ENCODE peak calls at places on chromosomes 3 and 15, in six cellular contexts. B is colonic mucosa, C is dorsolateral prefrontal cortex, M is PC-9, O is cardiac muscle cell, D is neural progenitor cell. H is an unnamed sample.
A peak's percentile ranks its signal among the peaks of the same experiment; 100 is the strongest.

GRCh38 chr15:51132384-51133139 is 37.9 kb upstream of the TNFAIP8L3 start:
- DNase-seq in B (peak; percentile 46), C (peak; percentile 51), M (no peak), O (peak; percentile 95), D (peak; percentile 61), H (no peak)

GRCh38 chr3:32896143-32896542 is 55.3 kb upstream of the CCR4 start:
- DNase-seq in B (no peak), C (no peak), M (no peak), O (no peak), D (no peak), H (no peak)

GRCh38 chr3:176767385-176767784 is 429.9 kb downstream of the TBL1XR1 start:
- DNase-seq in B (no peak), C (no peak), M (peak; percentile 87), O (peak; percentile 76), D (no peak), H (no peak)

GRCh38 chr3:171614318-171614967 is 154.2 kb upstream of the TNIK start:
- DNase-seq in B (no peak), C (no peak), M (no peak), O (peak; percentile 59), D (peak; percentile 67), H (peak; percentile 10)

GRCh38 chr3:63908081-63908736 is 4.0 kb downstream of the SCAANT1 start:
- DNase-seq in B (no peak), C (no peak), M (no peak), O (peak; percentile 59), D (peak; percentile 16), H (no peak)

GRCh38 chr15:43775411-43775965 is 1.3 kb downstream of the ELL3 start:
- DNase-seq in B (peak; percentile 95), C (peak; percentile 37), M (peak; percentile 39), O (no peak), D (peak; percentile 40), H (no peak)

GRCh38 chr3:52458770-52459540 is 3.6 kb downstream of the NISCH start:
- DNase-seq in B (no peak), C (no peak), M (no peak), O (no peak), D (no peak), H (no peak)

GRCh38 chr3:128348805-128349531 is 117.7 kb downstream of the DNAJB8 start:
- DNase-seq in B (no peak), C (peak; percentile 8), M (peak; percentile 5), O (peak; percentile 47), D (peak; percentile 27), H (no peak)

GRCh38 chr15:23467110-23467600 is 20.1 kb upstream of the GOLGA6L2 start:
- DNase-seq in B (no peak), C (no peak), M (no peak), O (peak; percentile 40), D (peak; percentile 6), H (no peak)

GRCh38 chr15:80106051-80106450 is 46.6 kb downstream of the ZFAND6 start:
- DNase-seq in B (no peak), C (no peak), M (peak; percentile 91), O (peak; percentile 61), D (no peak), H (no peak)

GRCh38 chr3:119627461-119627860 is 29.8 kb downstream of the PLA1A start:
- DNase-seq in B (no peak), C (no peak), M (no peak), O (peak; percentile 49), D (peak; percentile 36), H (no peak)

GRCh38 chr15:75024102-75024636 is 779 bp downstream of the PPCDC start:
- DNase-seq in B (no peak), C (no peak), M (no peak), O (peak; percentile 47), D (peak; percentile 15), H (no peak)

GRCh38 chr15:79084308-79084968 is 6.1 kb downstream of the RASGRF1 start:
- DNase-seq in B (no peak), C (no peak), M (no peak), O (no peak), D (no peak), H (no peak)

GRCh38 chr3:62051506-62051905 is 321.8 kb downstream of the FEZF2 start:
- DNase-seq in B (peak; percentile 40), C (no peak), M (no peak), O (peak; percentile 42), D (peak; percentile 37), H (peak; percentile 13)

GRCh38 chr3:58047806-58048205 is 39.6 kb downstream of the FLNB start:
- DNase-seq in B (no peak), C (no peak), M (peak; percentile 86), O (peak; percentile 65), D (no peak), H (no peak)

GRCh38 chr3:96833301-96833700 is 18.9 kb downstream of the EPHA6 start:
- DNase-seq in B (no peak), C (no peak), M (no peak), O (no peak), D (no peak), H (no peak)

GRCh38 chr15:91973481-91973880 is 120.0 kb downstream of the SLCO3A1 start:
- DNase-seq in B (no peak), C (no peak), M (no peak), O (no peak), D (no peak), H (peak; percentile 47)

GRCh38 chr15:58770857-58771620 is at the start of gene MINDY2:
- DNase-seq in B (peak; percentile 98), C (peak; percentile 99), M (peak; percentile 92), O (peak; percentile 100), D (peak; percentile 100), H (peak; percentile 99)
- TF ChIP-seq CTCF in B (no peak), C (peak; percentile 6), M (no peak), O (peak; percentile 26), D (peak; percentile 45), H (peak; percentile 32)

GRCh38 chr3:122186372-122186771 is 2.9 kb downstream of the CASR start:
- DNase-seq in B (peak; percentile 54), C (no peak), M (no peak), O (no peak), D (no peak), H (no peak)

GRCh38 chr3:122178711-122179110 is 4.8 kb upstream of the CASR start:
- DNase-seq in B (no peak), C (no peak), M (no peak), O (no peak), D (no peak), H (no peak)

GRCh38 chr3:122184591-122184929 is 1.1 kb downstream of the CASR start:
- DNase-seq in B (no peak), C (no peak), M (no peak), O (no peak), D (peak; percentile 13), H (no peak)

GRCh38 chr3:122183893-122184590 is 574 bp downstream of the CASR start:
- DNase-seq in B (no peak), C (no peak), M (no peak), O (no peak), D (peak; percentile 48), H (no peak)

DNA sequence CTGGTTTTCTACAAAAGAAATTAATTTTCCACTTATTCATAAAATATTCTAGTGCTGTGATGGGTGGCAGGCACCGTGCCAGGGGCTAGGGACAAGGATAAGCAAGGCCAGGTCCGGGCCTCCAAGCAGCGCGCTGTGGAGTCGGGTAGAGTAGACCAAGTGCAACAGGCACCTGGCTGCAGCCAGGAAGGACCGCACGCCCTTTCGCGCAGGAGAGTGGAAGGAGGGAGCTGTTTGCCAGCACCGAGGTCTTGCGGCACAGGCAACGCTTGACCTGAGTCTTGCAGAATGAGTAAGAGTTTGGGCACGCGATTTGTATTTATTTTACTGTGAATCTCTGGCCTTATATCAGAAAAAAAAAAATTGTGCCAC is at the start of gene CASR:
- DNase-seq in B (no peak), C (no peak), M (no peak), O (peak; percentile 4), D (peak; percentile 34), H (peak; percentile 12)
- H3K4me3 ChIP-seq in B (peak within 1 kb of the TSS; percentile 24), C (no peak within 1 kb of the TSS), M (no peak within 1 kb of the TSS), O (peak within 1 kb of the TSS; percentile 31), D (peak within 1 kb of the TSS; percentile 50), H (peak within 1 kb of the TSS; percentile 8)

GRCh38 chr15:62957130-62957529 is 85.4 kb upstream of the TPM1 start:
- DNase-seq in B (no peak), C (no peak), M (no peak), O (no peak), D (no peak), H (no peak)
- H3K27ac ChIP-seq in B (no peak overlapping the region), C (no peak overlapping the region), M (no peak overlapping the region), O (no peak overlapping the region), D (no peak overlapping the region), H (no peak overlapping the region)

DNA sequence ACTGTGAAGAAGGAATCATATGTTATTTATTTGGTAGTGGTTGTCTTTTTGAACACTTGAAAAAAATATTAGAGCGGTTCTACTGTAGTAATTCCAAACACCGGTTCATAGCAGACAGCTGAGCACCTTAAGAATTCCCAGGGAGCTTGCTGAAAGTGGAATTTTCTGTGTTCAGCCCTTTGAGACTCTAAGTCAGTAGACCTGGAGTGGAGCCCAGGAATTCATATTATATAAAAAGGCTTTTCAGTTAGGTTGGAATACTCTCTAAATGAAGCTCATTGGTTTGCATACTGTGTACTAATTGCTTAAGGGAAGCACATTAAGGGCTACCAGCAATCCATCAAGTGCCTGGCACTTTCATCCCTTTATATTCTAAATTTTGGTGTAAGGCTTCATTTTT is 687.5 kb downstream of the EDEM1 start:
- DNase-seq in B (no peak), C (no peak), M (no peak), O (no peak), D (no peak), H (no peak)
- TF ChIP-seq CTCF in B (no peak), C (no peak), M (no peak), O (no peak), D (no peak), H (no peak)

DNA sequence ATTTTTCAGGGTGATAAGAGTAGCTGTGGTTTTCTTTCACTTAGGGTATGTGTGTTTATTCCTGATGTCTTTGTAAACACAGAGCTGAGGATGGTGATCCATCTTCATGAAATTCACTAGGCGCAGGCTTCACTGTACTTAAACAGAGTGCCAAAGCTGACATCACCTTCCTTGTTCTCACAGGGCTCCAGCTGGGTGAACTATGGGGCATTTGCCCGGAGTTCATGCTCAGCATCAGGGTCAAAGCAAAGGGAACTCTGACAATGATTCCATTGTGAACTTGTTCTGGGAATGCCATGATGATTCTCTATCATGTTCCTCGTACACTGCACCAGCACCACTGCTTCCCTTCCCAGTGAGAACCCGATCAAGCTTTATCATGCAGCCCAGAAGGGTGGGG is 184.8 kb upstream of the P2RY1 start:
- DNase-seq in B (no peak), C (peak; percentile 82), M (no peak), O (peak; percentile 42), D (no peak), H (no peak)
- H3K4me3 ChIP-seq in B (no peak overlapping the region), C (peak overlapping the region; percentile 36), M (no peak overlapping the region), O (no peak overlapping the region), D (no peak overlapping the region), H (no peak overlapping the region)

GRCh38 chr3:114417265-114417664 is 123.4 kb downstream of the TIGIT start:
- DNase-seq in B (no peak), C (no peak), M (no peak), O (peak; percentile 6), D (no peak), H (no peak)
- H3K27ac ChIP-seq in B (no peak overlapping the region), C (peak overlapping the region; percentile 14), M (no peak overlapping the region), O (no peak overlapping the region), D (no peak overlapping the region), H (no peak overlapping the region)

GRCh38 chr3:141940204-141940776 is 63.8 kb downstream of the ATP1B3 start:
- DNase-seq in B (peak; percentile 73), C (peak; percentile 77), M (peak; percentile 98), O (peak; percentile 59), D (peak; percentile 15), H (no peak)
- TF ChIP-seq CTCF in B (no peak), C (no peak), M (no peak), O (no peak), D (peak; percentile 16), H (no peak)